ENCODE peak calls at places on chromosomes 4 and X, in four cellular contexts. M is pons, W is HepG2, D is ACHN. Z is an unnamed sample.

GRCh38 chrX:36640232-36640631 is 367.9 kb upstream of the FAM47C start:
- DNase-seq in M (no peak), W (no peak), D (no peak), Z (no peak)

GRCh38 chr4:2785613-2786012 is 7.3 kb upstream of the SH3BP2 start:
- DNase-seq in M (peak; percentile 58), W (no peak), D (no peak), Z (no peak)

GRCh38 chr4:84814100-84814750 is 152.3 kb downstream of the WDFY3 start:
- DNase-seq in M (no peak), W (peak; percentile 45), D (peak; percentile 85), Z (no peak)

GRCh38 chrX:152817082-152817744 is 13.3 kb downstream of the CETN2 start:
- DNase-seq in M (peak; percentile 43), W (no peak), D (peak; percentile 13), Z (peak; percentile 46)

GRCh38 chr4:42906906-42907774 is 14.6 kb downstream of the GRXCR1 start:
- DNase-seq in M (no peak), W (no peak), D (peak; percentile 14), Z (no peak)

GRCh38 chrX:133516691-133517090 is 101.4 kb upstream of the GPC4 start:
- DNase-seq in M (no peak), W (no peak), D (no peak), Z (no peak)

GRCh38 chr4:82046796-82047195 is 327.0 kb downstream of the HNRNPD start:
- DNase-seq in M (no peak), W (no peak), D (no peak), Z (no peak)

GRCh38 chr4:79598801-79599200 is 190.8 kb upstream of the GK2 start:
- DNase-seq in M (no peak), W (no peak), D (no peak), Z (no peak)

GRCh38 chr4:78100060-78100459 is 42.9 kb downstream of the FRAS1 start:
- DNase-seq in M (no peak), W (no peak), D (no peak), Z (no peak)

GRCh38 chr4:151325320-151326246 is at the start of gene SH3D19:
- DNase-seq in M (peak; percentile 63), W (peak; percentile 99), D (peak; percentile 74), Z (peak; percentile 45)

GRCh38 chr4:16129336-16129735 is 45.5 kb upstream of the PROM1 start:
- DNase-seq in M (no peak), W (peak; percentile 91), D (no peak), Z (no peak)

GRCh38 chr4:168874083-168874482 is 136.0 kb downstream of the CBR4 start:
- DNase-seq in M (no peak), W (no peak), D (no peak), Z (no peak)

GRCh38 chrX:2325076-2325784 is 175.5 kb downstream of the DHRSX start:
- DNase-seq in M (peak; percentile 80), W (no peak), D (no peak), Z (no peak)

GRCh38 chrX:15854080-15854655 is 445 bp downstream of the AP1S2 start:
- DNase-seq in M (no peak), W (peak; percentile 24), D (peak; percentile 23), Z (peak; percentile 39)

GRCh38 chr4:113024373-113024772 is 25.1 kb upstream of the ANK2 start:
- DNase-seq in M (no peak), W (no peak), D (no peak), Z (no peak)

GRCh38 chr4:55364691-55365346 is 18.8 kb downstream of the SRD5A3 start:
- DNase-seq in M (peak; percentile 99), W (no peak), D (no peak), Z (peak; percentile 88)

GRCh38 chr4:15855804-15856475 is 77.8 kb downstream of the CD38 start:
- DNase-seq in M (peak; percentile 61), W (no peak), D (no peak), Z (no peak)

GRCh38 chrX:40100141-40100536 is 2.4 kb upstream of the BCOR start:
- DNase-seq in M (no peak), W (no peak), D (no peak), Z (no peak)

GRCh38 chr4:98482847-98483806 is 175.3 kb downstream of the TSPAN5 start:
- DNase-seq in M (no peak), W (peak; percentile 5), D (no peak), Z (no peak)

GRCh38 chr4:78734451-78735003 is 41.6 kb upstream of the BMP2K start:
- DNase-seq in M (no peak), W (no peak), D (no peak), Z (no peak)

GRCh38 chr4:23897564-23898109 is 7.8 kb upstream of the PPARGC1A start:
- DNase-seq in M (no peak), W (no peak), D (no peak), Z (no peak)

GRCh38 chrX:19611636-19612376 is 96.5 kb upstream of the MAP3K15 start:
- DNase-seq in M (peak; percentile 40), W (no peak), D (no peak), Z (no peak)

GRCh38 chr4:104128850-104129213 is 365.9 kb downstream of the CXXC4 start:
- DNase-seq in M (no peak), W (peak; percentile 87), D (peak; percentile 28), Z (no peak)

GRCh38 chr4:133618963-133619362 is 469.9 kb downstream of the PCDH10 start:
- DNase-seq in M (no peak), W (no peak), D (no peak), Z (no peak)

GRCh38 chr4:161280929-161281328 is 882.9 kb downstream of the FSTL5 start:
- DNase-seq in M (no peak), W (no peak), D (no peak), Z (no peak)

GRCh38 chr4:97664741-97665140 is 478.5 kb downstream of the STPG2 start:
- DNase-seq in M (no peak), W (no peak), D (no peak), Z (no peak)

GRCh38 chrX:54992911-54993622 is 921 bp downstream of the PFKFB1 start:
- DNase-seq in M (no peak), W (no peak), D (no peak), Z (no peak)

GRCh38 chr4:86831262-86832090 is 17.7 kb downstream of the SLC10A6 start:
- DNase-seq in M (no peak), W (peak; percentile 1), D (no peak), Z (no peak)